ENCODE peak calls at places on chromosome 20, in six cellular contexts. J is endothelial cell of umbilical vein, N is fibroblast of lung, T is endodermal cell, R is K562, Z is H1. O is an unnamed sample.

GRCh38 chr20:63625771-63626423 is 1.0 kb downstream of the GMEB2 start:
- DNase-seq in J (no peak), N (peak), T (peak), R (peak), Z (no peak), O (peak)

GRCh38 chr20:51156041-51156795 is 133.3 kb upstream of the KCNG1 start:
- DNase-seq in J (no peak), N (peak), T (no peak), R (no peak), Z (no peak), O (no peak)

GRCh38 chr20:44733341-44734069 is 12.2 kb upstream of the KCNK15 start:
- DNase-seq in J (peak), N (peak), T (peak), R (peak), Z (no peak), O (peak)

GRCh38 chr20:1094706-1095220 is 23.6 kb upstream of the PSMF1 start:
- DNase-seq in J (no peak), N (no peak), T (no peak), R (no peak), Z (no peak), O (no peak)

GRCh38 chr20:58851221-58851968 is 693 bp upstream of the GNAS-AS1 start:
- DNase-seq in J (no peak), N (no peak), T (peak), R (no peak), Z (no peak), O (no peak)

GRCh38 chr20:60101894-60102281 is 143.7 kb downstream of the CDH26 start:
- DNase-seq in J (no peak), N (no peak), T (no peak), R (no peak), Z (no peak), O (no peak)

GRCh38 chr20:23340524-23340923 is 10.1 kb upstream of the NXT1 start:
- DNase-seq in J (peak), N (peak), T (peak), R (peak), Z (no peak), O (peak)

GRCh38 chr20:38112249-38112942 is 52.7 kb downstream of the TGM2 start:
- DNase-seq in J (no peak), N (no peak), T (peak), R (no peak), Z (no peak), O (no peak)

GRCh38 chr20:38930242-38930569 is 4.0 kb downstream of the FAM83D start:
- DNase-seq in J (no peak), N (no peak), T (no peak), R (no peak), Z (no peak), O (no peak)

GRCh38 chr20:21528870-21529269 is 15.0 kb upstream of the NKX2-2 start:
- DNase-seq in J (no peak), N (no peak), T (no peak), R (no peak), Z (no peak), O (no peak)

GRCh38 chr20:17871181-17871580 is 97.4 kb downstream of the SNX5 start:
- DNase-seq in J (no peak), N (no peak), T (no peak), R (no peak), Z (no peak), O (no peak)

GRCh38 chr20:18001131-18001921 is 32.5 kb downstream of the MGME1 start:
- DNase-seq in J (no peak), N (peak), T (peak), R (no peak), Z (no peak), O (no peak)

GRCh38 chr20:45779011-45779915 is 12.4 kb downstream of the WFDC3 start:
- DNase-seq in J (peak), N (peak), T (no peak), R (no peak), Z (no peak), O (no peak)

GRCh38 chr20:40686434-40686882 is 2.6 kb downstream of the MAFB start:
- DNase-seq in J (peak), N (no peak), T (peak), R (no peak), Z (no peak), O (no peak)

GRCh38 chr20:64049060-64049886 is at the start of gene SOX18:
- DNase-seq in J (peak), N (peak), T (peak), R (peak), Z (no peak), O (no peak)

GRCh38 chr20:50464026-50464724 is 46.0 kb upstream of the PTPN1 start:
- DNase-seq in J (peak), N (peak), T (peak), R (peak), Z (no peak), O (peak)

GRCh38 chr20:14336667-14337066 is 745 bp downstream of the FLRT3 start:
- DNase-seq in J (no peak), N (peak), T (peak), R (no peak), Z (no peak), O (no peak)

GRCh38 chr20:13852321-13852720 is 67.5 kb downstream of the NDUFAF5 start:
- DNase-seq in J (no peak), N (no peak), T (no peak), R (no peak), Z (no peak), O (no peak)

GRCh38 chr20:4159765-4160490 is 144.6 kb upstream of the RNF24 start:
- DNase-seq in J (no peak), N (no peak), T (no peak), R (no peak), Z (no peak), O (no peak)

GRCh38 chr20:48716086-48716485 is 111.7 kb downstream of the PREX1 start:
- DNase-seq in J (no peak), N (no peak), T (no peak), R (no peak), Z (no peak), O (peak)

GRCh38 chr20:46307139-46307998 is 929 bp downstream of the CDH22 start:
- DNase-seq in J (peak), N (peak), T (peak), R (peak), Z (peak), O (peak)

GRCh38 chr20:62156592-62157386 is 13.2 kb downstream of the SS18L1 start:
- DNase-seq in J (peak), N (peak), T (peak), R (peak), Z (no peak), O (peak)

GRCh38 chr20:5513975-5514516 is 197.3 kb upstream of the PROKR2 start:
- DNase-seq in J (no peak), N (peak), T (no peak), R (no peak), Z (no peak), O (no peak)

GRCh38 chr20:19524691-19525090 is 233.4 kb upstream of the RIN2 start:
- DNase-seq in J (no peak), N (no peak), T (no peak), R (no peak), Z (no peak), O (no peak)

GRCh38 chr20:32888636-32889035 is 29.9 kb downstream of the EFCAB8 start:
- DNase-seq in J (no peak), N (no peak), T (no peak), R (no peak), Z (no peak), O (no peak)

GRCh38 chr20:20837574-20838021 is 125.2 kb upstream of the RALGAPA2 start:
- DNase-seq in J (peak), N (peak), T (peak), R (peak), Z (no peak), O (peak)

GRCh38 chr20:23144856-23145255 is 58.7 kb upstream of the CD93 start:
- DNase-seq in J (no peak), N (no peak), T (no peak), R (no peak), Z (no peak), O (no peak)

GRCh38 chr20:48202334-48202733 is 417.1 kb upstream of the SULF2 start:
- DNase-seq in J (no peak), N (no peak), T (no peak), R (no peak), Z (no peak), O (no peak)

GRCh38 chr20:33298391-33298790 is 15.4 kb downstream of the BPIFB1 start:
- DNase-seq in J (no peak), N (no peak), T (peak), R (no peak), Z (no peak), O (no peak)

GRCh38 chr20:32149566-32150170 is 40.2 kb downstream of the TM9SF4 start:
- DNase-seq in J (no peak), N (no peak), T (no peak), R (no peak), Z (no peak), O (no peak)

GRCh38 chr20:44728835-44729342 is 13.7 kb downstream of the CCN5 start:
- DNase-seq in J (peak), N (peak), T (peak), R (no peak), Z (no peak), O (no peak)

GRCh38 chr20:25297141-25297905 is 49.4 kb downstream of the PYGB start:
- DNase-seq in J (no peak), N (no peak), T (no peak), R (no peak), Z (no peak), O (no peak)
- H3K9ac ChIP-seq in J (no peak), N (no peak), T (no peak), R (no peak), Z (no peak), O (no peak)

GRCh38 chr20:43658723-43659419 is 8.0 kb upstream of the MYBL2 start:
- DNase-seq in J (no peak), N (no peak), T (peak), R (no peak), Z (no peak), O (no peak)

GRCh38 chr20:43667341-43668132 is 623 bp downstream of the MYBL2 start:
- DNase-seq in J (no peak), N (no peak), T (peak), R (peak), Z (no peak), O (peak)

GRCh38 chr20:43665466-43666176 is 1.3 kb upstream of the MYBL2 start:
- DNase-seq in J (no peak), N (no peak), T (peak), R (no peak), Z (no peak), O (no peak)

GRCh38 chr20:43666376-43667328 is at the start of gene MYBL2:
- DNase-seq in J (peak), N (peak), T (peak), R (peak), Z (peak), O (peak)

DNA sequence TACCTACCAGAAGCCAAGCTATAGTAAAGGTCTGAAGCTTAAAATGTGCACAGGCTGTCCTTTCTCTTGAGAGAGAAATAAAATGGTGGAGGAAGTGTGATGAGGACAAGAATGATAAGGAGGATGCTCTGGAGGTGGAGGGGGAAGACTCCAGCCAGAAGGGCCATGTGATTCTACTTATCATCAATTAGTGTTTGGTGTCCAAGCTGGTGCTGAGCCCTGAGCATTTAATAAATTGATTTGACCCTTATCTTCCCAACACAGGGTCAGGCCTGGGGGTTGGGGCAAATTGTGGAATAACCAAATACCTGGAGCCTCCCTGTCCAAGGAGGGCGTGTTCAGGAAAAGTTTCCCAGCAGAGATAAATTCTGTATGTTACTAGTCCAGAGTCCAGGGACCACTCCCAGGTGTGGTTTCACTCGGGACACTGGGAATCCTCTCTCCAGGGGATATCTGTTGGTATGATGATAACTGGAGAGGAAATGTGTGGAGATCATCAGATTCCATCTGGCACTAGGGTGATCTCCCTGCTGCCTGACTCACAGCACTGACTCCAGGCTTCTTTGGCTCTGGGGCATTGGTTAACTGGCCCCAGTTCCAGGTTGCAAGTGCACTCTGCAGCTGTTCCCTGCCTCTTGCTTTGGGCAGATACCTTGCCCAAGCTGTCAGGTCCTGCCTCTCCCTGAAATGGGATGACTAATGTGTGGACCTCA is 3.8 kb upstream of the MYBL2 start:
- DNase-seq in J (no peak), N (no peak), T (peak), R (no peak), Z (no peak), O (no peak)
- H3K27ac ChIP-seq in J (no peak), N (no peak), T (no peak), R (no peak), Z (no peak), O (no peak)

GRCh38 chr20:53922901-53923314 is 147.5 kb downstream of the BCAS1 start:
- DNase-seq in J (no peak), N (no peak), T (peak), R (no peak), Z (no peak), O (no peak)
- H3K9ac ChIP-seq in J (no peak), N (no peak), T (no peak), R (no peak), Z (no peak), O (no peak)

GRCh38 chr20:10513091-10513490 is 78.0 kb downstream of the SLX4IP start:
- DNase-seq in J (no peak), N (no peak), T (no peak), R (no peak), Z (no peak), O (no peak)

GRCh38 chr20:10510216-10510615 is 75.1 kb downstream of the SLX4IP start:
- DNase-seq in J (no peak), N (no peak), T (no peak), R (no peak), Z (no peak), O (no peak)

GRCh38 chr20:10511166-10511506 is 76.0 kb downstream of the SLX4IP start:
- DNase-seq in J (no peak), N (no peak), T (no peak), R (no peak), Z (no peak), O (no peak)

GRCh38 chr20:10509411-10509810 is 74.3 kb downstream of the SLX4IP start:
- DNase-seq in J (no peak), N (no peak), T (no peak), R (no peak), Z (no peak), O (no peak)

DNA sequence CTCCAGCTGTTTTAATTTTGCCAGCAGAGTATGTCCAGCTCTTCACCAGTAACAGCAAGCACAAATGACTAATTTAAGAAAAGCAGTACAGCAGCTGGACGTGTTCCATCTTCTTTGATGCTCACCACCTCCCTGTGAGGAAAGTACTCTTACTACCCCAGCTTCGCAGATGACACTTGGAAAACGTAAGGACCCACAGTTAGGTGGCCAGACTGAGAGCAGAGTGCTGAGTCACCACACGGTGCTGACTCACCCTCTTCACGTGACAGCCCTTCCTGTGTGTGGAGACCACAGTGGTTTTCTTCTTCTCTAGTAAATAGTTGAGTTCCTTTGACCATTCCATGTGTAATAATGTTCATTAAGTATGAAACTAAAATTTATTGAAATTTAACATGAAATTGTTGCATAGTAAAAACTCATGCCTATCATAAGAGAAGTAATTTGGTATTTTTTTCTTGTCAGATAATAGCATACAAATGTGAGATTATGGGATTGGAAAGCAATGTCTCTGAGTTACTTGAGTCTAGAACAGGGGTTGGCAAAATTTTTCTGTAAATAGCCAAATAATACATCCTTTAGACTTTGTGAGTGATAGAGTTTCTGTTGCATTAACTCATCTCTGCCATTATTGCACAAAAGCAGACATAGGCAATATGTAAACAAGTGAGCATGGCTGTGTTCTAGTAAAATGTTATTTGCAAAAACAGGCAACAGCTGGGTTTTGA is 76.6 kb downstream of the SLX4IP start:
- DNase-seq in J (peak), N (peak), T (peak), R (peak), Z (no peak), O (peak)
- H3K27ac ChIP-seq in J (peak), N (peak), T (no peak), R (peak), Z (no peak), O (peak)

O was measured in DND-41.